ENCODE peak calls at places on chromosomes 13 and 19, in nine cellular contexts. K, O, X, T, M, G, R, H and I are unnamed samples.

GRCh38 chr13:98484289-98485219 is 92.4 kb downstream of the STK24 start:
- DNase-seq in K (peak; percentile 85), O (peak; percentile 90), X (peak; percentile 86), T (peak; percentile 97), M (peak; percentile 85), G (peak; percentile 95), R (peak; percentile 37), H (peak; percentile 92), I (peak; percentile 94)

GRCh38 chr13:19184176-19184575 is 2.6 kb upstream of the TUBA3C start:
- DNase-seq in K (no peak), O (no peak), X (no peak), T (no peak), M (no peak), G (no peak), R (no peak), H (no peak), I (no peak)

GRCh38 chr19:56141416-56141992 is 417 bp downstream of the ZNF444 start:
- DNase-seq in K (no peak), O (peak; percentile 29), X (no peak), T (no peak), M (peak; percentile 59), G (no peak), R (no peak), H (no peak), I (no peak)

GRCh38 chr13:80604094-80604493 is 263.2 kb upstream of the SPRY2 start:
- DNase-seq in K (no peak), O (no peak), X (no peak), T (peak; percentile 4), M (peak; percentile 4), G (no peak), R (no peak), H (no peak), I (no peak)

GRCh38 chr19:29309637-29310036 is 96.7 kb upstream of the UQCRFS1 start:
- DNase-seq in K (no peak), O (no peak), X (no peak), T (no peak), M (peak; percentile 40), G (no peak), R (no peak), H (no peak), I (no peak)

GRCh38 chr19:1851581-1852293 is 3.5 kb upstream of the REXO1 start:
- DNase-seq in K (no peak), O (no peak), X (peak; percentile 88), T (no peak), M (no peak), G (no peak), R (no peak), H (no peak), I (no peak)

GRCh38 chr13:84130739-84131138 is 248.5 kb upstream of the SLITRK1 start:
- DNase-seq in K (no peak), O (no peak), X (no peak), T (peak; percentile 52), M (no peak), G (no peak), R (no peak), H (no peak), I (no peak)

GRCh38 chr19:3294080-3294850 is 69.8 kb downstream of the CELF5 start:
- DNase-seq in K (no peak), O (no peak), X (no peak), T (no peak), M (no peak), G (no peak), R (no peak), H (no peak), I (no peak)

GRCh38 chr19:55273978-55274707 is 5.8 kb downstream of the HSPBP1 start:
- DNase-seq in K (no peak), O (no peak), X (no peak), T (no peak), M (no peak), G (no peak), R (no peak), H (no peak), I (no peak)

GRCh38 chr19:47097396-47098217 is 16.0 kb downstream of the ZC3H4 start:
- DNase-seq in K (peak; percentile 36), O (peak; percentile 43), X (peak; percentile 26), T (no peak), M (no peak), G (peak; percentile 47), R (peak; percentile 63), H (no peak), I (no peak)

GRCh38 chr13:98586400-98587144 is 9.7 kb upstream of the STK24 start:
- DNase-seq in K (no peak), O (no peak), X (peak; percentile 73), T (no peak), M (no peak), G (no peak), R (no peak), H (no peak), I (no peak)

GRCh38 chr19:29576761-29577661 is 29.1 kb upstream of the POP4 start:
- DNase-seq in K (no peak), O (no peak), X (no peak), T (no peak), M (no peak), G (peak; percentile 18), R (no peak), H (no peak), I (no peak)

GRCh38 chr13:37598572-37598971 is at the start of gene POSTN:
- DNase-seq in K (no peak), O (no peak), X (no peak), T (no peak), M (no peak), G (peak; percentile 61), R (no peak), H (no peak), I (no peak)

GRCh38 chr13:79988573-79988972 is 352.4 kb downstream of the SPRY2 start:
- DNase-seq in K (no peak), O (peak; percentile 51), X (no peak), T (peak; percentile 69), M (no peak), G (peak; percentile 62), R (no peak), H (peak; percentile 74), I (no peak)

GRCh38 chr13:27279506-27279905 is 8.9 kb downstream of the RASL11A start:
- DNase-seq in K (no peak), O (no peak), X (no peak), T (no peak), M (no peak), G (no peak), R (no peak), H (no peak), I (no peak)
- TF ChIP-seq CTCF in K (no peak), O (no peak), X (no peak), T (no peak), M (no peak), G (no peak), R (no peak), H (no peak), I (no peak)

DNA sequence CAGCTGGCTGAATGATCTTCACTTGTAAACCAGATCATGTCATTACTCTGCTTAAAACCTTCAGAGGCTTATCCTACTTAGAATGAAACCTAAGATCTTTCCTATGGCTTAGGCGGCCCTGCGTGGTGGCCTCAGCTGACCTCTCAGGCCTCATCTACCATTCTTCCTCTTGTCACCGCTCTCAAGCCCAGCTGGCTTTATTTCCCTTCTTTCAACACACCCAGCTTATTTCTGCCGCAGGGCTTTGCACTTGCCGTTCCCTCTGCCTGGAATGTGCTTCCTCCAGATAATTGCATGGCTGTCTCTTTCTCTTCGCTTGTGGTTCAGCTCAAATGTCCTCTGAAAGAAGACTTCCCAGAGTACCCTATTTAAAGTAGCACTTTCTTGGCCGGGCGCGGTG is 3.6 kb upstream of the ASF1B start:
- DNase-seq in K (no peak), O (no peak), X (no peak), T (no peak), M (peak; percentile 77), G (no peak), R (no peak), H (no peak), I (no peak)
- H3K27ac ChIP-seq in K (no peak overlapping the region), O (peak overlapping the region; percentile 24), X (no peak overlapping the region), T (no peak overlapping the region), M (no peak overlapping the region), G (no peak overlapping the region), R (peak overlapping the region; percentile 92), H (no peak overlapping the region), I (no peak overlapping the region)

GRCh38 chr13:76019421-76020044 is 383.4 kb downstream of the LMO7 start:
- DNase-seq in K (no peak), O (no peak), X (peak; percentile 61), T (peak; percentile 88), M (peak; percentile 79), G (no peak), R (peak; percentile 12), H (no peak), I (no peak)

GRCh38 chr13:76017861-76018556 is 381.9 kb downstream of the LMO7 start:
- DNase-seq in K (no peak), O (no peak), X (no peak), T (no peak), M (no peak), G (no peak), R (no peak), H (no peak), I (no peak)

GRCh38 chr13:76020421-76020955 is 384.4 kb downstream of the LMO7 start:
- DNase-seq in K (no peak), O (no peak), X (no peak), T (no peak), M (no peak), G (no peak), R (no peak), H (no peak), I (no peak)

GRCh38 chr13:76014618-76015315 is 378.6 kb downstream of the LMO7 start:
- DNase-seq in K (no peak), O (no peak), X (no peak), T (peak; percentile 30), M (no peak), G (peak; percentile 63), R (no peak), H (no peak), I (no peak)

GRCh38 chr13:76016799-76017198 is 380.7 kb downstream of the LMO7 start:
- DNase-seq in K (no peak), O (peak; percentile 8), X (peak; percentile 48), T (peak; percentile 67), M (peak; percentile 30), G (no peak), R (no peak), H (peak; percentile 47), I (peak; percentile 14)
- TF ChIP-seq CTCF in K (no peak), O (peak; percentile 33), X (peak; percentile 74), T (peak; percentile 64), M (peak; percentile 60), G (peak; percentile 35), R (peak; percentile 38), H (no peak), I (peak; percentile 31)

GRCh38 chr13:110306340-110306959 is 507 bp downstream of the COL4A1 start:
- DNase-seq in K (no peak), O (no peak), X (peak; percentile 58), T (no peak), M (peak; percentile 69), G (no peak), R (no peak), H (peak; percentile 28), I (no peak)
- H3K27ac ChIP-seq in K (peak overlapping the region; percentile 97), O (peak overlapping the region; percentile 88), X (peak overlapping the region; percentile 91), T (peak overlapping the region; percentile 9), M (peak overlapping the region; percentile 36), G (peak overlapping the region; percentile 87), R (peak overlapping the region; percentile 99), H (peak overlapping the region; percentile 95), I (peak overlapping the region; percentile 72)

GRCh38 chr13:52195052-52195837 is 35.8 kb upstream of the NEK3 start:
- DNase-seq in K (peak; percentile 53), O (peak; percentile 79), X (peak; percentile 33), T (peak; percentile 9), M (peak; percentile 20), G (peak; percentile 68), R (peak; percentile 82), H (peak; percentile 90), I (peak; percentile 91)
- TF ChIP-seq CTCF in K (no peak), O (no peak), X (no peak), T (no peak), M (no peak), G (no peak), R (peak; percentile 12), H (peak; percentile 7), I (no peak)

GRCh38 chr19:42286349-42287016 is 15.4 kb upstream of the PRR19 start:
- DNase-seq in K (no peak), O (no peak), X (peak; percentile 62), T (no peak), M (no peak), G (no peak), R (peak; percentile 57), H (no peak), I (peak; percentile 75)
- H3K27ac ChIP-seq in K (peak overlapping the region; percentile 73), O (peak overlapping the region; percentile 80), X (peak overlapping the region; percentile 82), T (no peak overlapping the region), M (no peak overlapping the region), G (no peak overlapping the region), R (peak overlapping the region; percentile 88), H (peak overlapping the region; percentile 29), I (peak overlapping the region; percentile 70)